ENCODE peak calls at places on chromosome 7, in five cellular contexts. S is neuronal stem cell, F is IMR-90, L is mesendoderm, H is H9. I is an unnamed sample.

GRCh38 chr7:101108330-101108857 is 18.5 kb upstream of the SERPINE1 start:
- DNase-seq in L (no peak), H (no peak), S (peak; percentile 39), F (no peak), I (peak; percentile 78)

GRCh38 chr7:47088329-47089067 is 493.4 kb downstream of the TNS3 start:
- DNase-seq in L (peak; percentile 64), H (peak; percentile 69), F (peak; percentile 67), S (peak; percentile 59), I (peak; percentile 30)

GRCh38 chr7:44382459-44383300 is 57.3 kb upstream of the CAMK2B start:
- DNase-seq in S (no peak), L (no peak), H (peak; percentile 14), F (peak; percentile 43), I (no peak)

GRCh38 chr7:30470163-30470770 is 8.3 kb downstream of the NOD1 start:
- DNase-seq in S (no peak), L (no peak), H (no peak), F (peak; percentile 65), I (no peak)

GRCh38 chr7:112377607-112378006 is 72.7 kb upstream of the IFRD1 start:
- DNase-seq in F (no peak), H (no peak), S (no peak), L (no peak), I (no peak)

GRCh38 chr7:6258440-6259182 is 13.8 kb downstream of the CYTH3 start:
- DNase-seq in L (peak; percentile 79), H (no peak), S (no peak), F (peak; percentile 79), I (no peak)

GRCh38 chr7:101824440-101824839 is 7.0 kb downstream of the CUX1 start:
- DNase-seq in L (no peak), H (no peak), F (no peak), S (no peak), I (peak; percentile 26)

GRCh38 chr7:135994466-135995205 is 17.5 kb upstream of the MTPN start:
- DNase-seq in H (no peak), F (peak; percentile 59), L (no peak), S (no peak), I (no peak)

GRCh38 chr7:54080971-54081370 is 461.2 kb upstream of the VSTM2A start:
- DNase-seq in F (no peak), H (no peak), S (no peak), L (peak; percentile 3), I (no peak)

GRCh38 chr7:114243646-114244045 is 171.0 kb upstream of the FOXP2 start:
- DNase-seq in S (no peak), F (no peak), L (no peak), H (no peak), I (no peak)

GRCh38 chr7:30970594-30971094 is 6.9 kb downstream of the GHRHR start:
- DNase-seq in S (no peak), F (no peak), H (no peak), L (peak; percentile 59), I (no peak)

GRCh38 chr7:137687556-137688280 is 159.1 kb downstream of the DGKI start:
- DNase-seq in S (no peak), L (peak; percentile 40), F (peak; percentile 71), H (no peak), I (no peak)

GRCh38 chr7:76300210-76300731 is 2.2 kb upstream of the HSPB1 start:
- DNase-seq in L (no peak), F (peak; percentile 82), S (no peak), H (no peak), I (peak; percentile 84)

GRCh38 chr7:124077546-124077945 is 44.7 kb upstream of the TMEM229A start:
- DNase-seq in S (no peak), F (no peak), H (no peak), L (peak; percentile 46), I (no peak)

GRCh38 chr7:37037286-37037685 is 313.0 kb upstream of the AOAH start:
- DNase-seq in H (no peak), L (no peak), S (no peak), F (no peak), I (no peak)

GRCh38 chr7:146635200-146636032 is 518.8 kb downstream of the CNTNAP2 start:
- DNase-seq in S (peak; percentile 18), L (peak; percentile 33), F (no peak), H (peak; percentile 23), I (no peak)

GRCh38 chr7:98613601-98614425 is 3.3 kb upstream of the NPTX2 start:
- DNase-seq in L (peak; percentile 67), H (no peak), S (peak; percentile 84), F (peak; percentile 10), I (peak; percentile 38)

GRCh38 chr7:142439739-142440138 is 181.9 kb upstream of the PRSS58 start:
- DNase-seq in S (no peak), H (no peak), F (no peak), L (no peak), I (no peak)

GRCh38 chr7:135291809-135292253 is 58.2 kb downstream of the STRA8 start:
- DNase-seq in S (no peak), H (peak; percentile 8), L (no peak), F (peak; percentile 86), I (peak; percentile 95)

GRCh38 chr7:29606287-29606721 is 42.7 kb downstream of the PRR15 start:
- DNase-seq in S (no peak), H (no peak), L (no peak), F (no peak), I (no peak)

GRCh38 chr7:2629740-2630681 is 1.8 kb upstream of the TTYH3 start:
- DNase-seq in S (no peak), L (no peak), H (no peak), F (peak; percentile 39), I (peak; percentile 31)

GRCh38 chr7:87935373-87935706 is 1.3 kb downstream of the ADAM22 start:
- DNase-seq in F (no peak), S (no peak), L (peak; percentile 4), H (no peak), I (no peak)

GRCh38 chr7:4225352-4225751 is 456.7 kb upstream of the FOXK1 start:
- DNase-seq in S (no peak), H (no peak), F (no peak), L (no peak), I (no peak)

GRCh38 chr7:55432937-55433784 is 68.0 kb downstream of the LANCL2 start:
- DNase-seq in H (no peak), L (peak; percentile 81), F (peak; percentile 59), S (no peak), I (peak; percentile 9)

GRCh38 chr7:20343211-20343610 is 12.5 kb downstream of the ITGB8 start:
- DNase-seq in H (no peak), L (peak; percentile 42), S (no peak), F (no peak), I (no peak)

GRCh38 chr7:12927635-12928434 is 240.4 kb downstream of the ARL4A start:
- DNase-seq in F (no peak), L (no peak), S (no peak), H (no peak), I (no peak)

GRCh38 chr7:96414931-96415292 is 93.0 kb upstream of the SLC25A13 start:
- DNase-seq in L (peak; percentile 69), S (peak; percentile 57), F (peak; percentile 30), H (peak; percentile 49), I (peak; percentile 83)

GRCh38 chr7:125098377-125098970 is 168.8 kb upstream of the POT1 start:
- DNase-seq in S (no peak), L (no peak), H (no peak), F (no peak), I (no peak)

GRCh38 chr7:30968747-30969603 is 5.2 kb downstream of the GHRHR start:
- DNase-seq in F (no peak), S (no peak), L (no peak), H (no peak), I (no peak)

GRCh38 chr7:34655384-34655783 is 2.6 kb upstream of the NPSR1 start:
- DNase-seq in F (no peak), S (no peak), H (no peak), L (no peak), I (no peak)

GRCh38 chr7:138257459-138258193 is 181.4 kb downstream of the AKR1D1 start:
- DNase-seq in H (no peak), S (no peak), L (peak; percentile 82), F (no peak), I (peak; percentile 99)

GRCh38 chr7:44219371-44220045 is 18.7 kb downstream of the YKT6 start:
- DNase-seq in F (no peak), H (no peak), S (no peak), L (no peak), I (no peak)

GRCh38 chr7:129975309-129975708 is 22.5 kb upstream of the UBE2H start:
- DNase-seq in F (no peak), H (no peak), S (no peak), L (no peak), I (no peak)

GRCh38 chr7:129986600-129986999 is 33.8 kb upstream of the UBE2H start:
- DNase-seq in F (no peak), S (no peak), H (no peak), L (no peak), I (peak; percentile 62)

GRCh38 chr7:129980667-129981066 is 27.9 kb upstream of the UBE2H start:
- DNase-seq in S (no peak), H (no peak), F (no peak), L (no peak), I (no peak)
- H2BK120ac ChIP-seq in S (no peak overlapping the region), H (no peak overlapping the region), F (no peak overlapping the region), L (no peak overlapping the region), I (no peak overlapping the region)

DNA sequence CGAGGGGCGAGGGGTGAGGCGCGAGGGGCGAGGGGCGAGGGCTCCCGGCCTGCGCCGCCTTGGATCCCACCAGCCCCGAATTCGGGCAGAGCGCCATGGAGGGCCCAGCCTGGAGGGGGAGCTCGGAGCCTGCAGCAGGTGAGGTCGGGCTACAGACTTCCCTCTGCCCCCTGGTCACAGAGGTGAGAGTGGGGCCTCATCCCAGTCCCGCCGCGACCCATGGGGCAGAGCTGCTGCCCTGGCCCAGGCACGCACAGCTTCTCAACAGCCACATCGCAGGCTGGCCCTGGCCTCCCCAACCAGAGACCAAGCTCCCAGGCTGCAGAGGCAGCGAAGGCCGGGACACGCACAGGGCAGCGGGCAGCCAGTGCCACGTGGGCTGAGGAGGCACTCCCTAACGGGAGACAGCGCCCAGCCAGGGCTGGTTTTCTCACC is 191.8 kb downstream of the PTPRN2 start:
- DNase-seq in H (peak; percentile 83), F (no peak), L (peak; percentile 31), S (no peak), I (no peak)
- H4K8ac ChIP-seq in H (no peak overlapping the region), F (no peak overlapping the region), L (no peak overlapping the region), S (peak overlapping the region; percentile 68), I (no peak overlapping the region)

GRCh38 chr7:33062782-33063443 is 337 bp upstream of the NT5C3A start:
- DNase-seq in F (peak; percentile 93), L (peak; percentile 98), H (peak; percentile 96), S (peak; percentile 93), I (peak; percentile 93)
- H2BK120ac ChIP-seq in F (peak overlapping the region; percentile 91), L (no peak overlapping the region), H (no peak overlapping the region), S (no peak overlapping the region), I (peak overlapping the region; percentile 44)

GRCh38 chr7:73734619-73735525 is 3.7 kb downstream of the ABHD11 start:
- DNase-seq in F (peak; percentile 72), L (peak; percentile 94), H (peak; percentile 94), S (peak; percentile 76), I (peak; percentile 95)
- H4K8ac ChIP-seq in F (peak overlapping the region; percentile 18), L (no peak overlapping the region), H (no peak overlapping the region), S (no peak overlapping the region), I (peak overlapping the region; percentile 31)

GRCh38 chr7:23597908-23598224 is 684 bp downstream of the CCDC126 start:
- DNase-seq in F (no peak), H (no peak), S (no peak), L (no peak), I (no peak)
- H2BK120ac ChIP-seq in F (no peak overlapping the region), H (no peak overlapping the region), S (no peak overlapping the region), L (no peak overlapping the region), I (peak overlapping the region; percentile 44)

I was measured in trophoblast cell.